ENCODE peak calls at places on chromosomes 11 and 22, in eight cellular contexts. W is breast epithelium, Q is choroid plexus epithelial cell, B is mammary epithelial cell, V is fibroblast of pulmonary artery, X is brain microvascular endothelial cell, M is fibroblast of mammary gland, F is PC-9. H is an unnamed sample.

GRCh38 chr11:35598254-35599125 is 19.8 kb upstream of the FJX1 start:
- DNase-seq in W (no peak), Q (no peak), B (peak; percentile 96), V (peak; percentile 60), X (no peak), M (no peak), F (no peak), H (peak; percentile 65)

GRCh38 chr22:21012446-21013407 is 2.2 kb upstream of the P2RX6 start:
- DNase-seq in W (no peak), Q (no peak), B (no peak), V (no peak), X (no peak), M (no peak), F (no peak), H (no peak)

GRCh38 chr11:74754507-74755255 is 6.0 kb downstream of the RNF169 start:
- DNase-seq in W (no peak), Q (peak; percentile 86), B (peak; percentile 91), V (peak; percentile 83), X (peak; percentile 53), M (peak; percentile 92), F (peak; percentile 31), H (peak; percentile 91)

GRCh38 chr11:82229346-82229745 is 504.3 kb downstream of the FAM181B start:
- DNase-seq in W (no peak), Q (peak; percentile 65), B (peak; percentile 2), V (peak; percentile 22), X (peak; percentile 18), M (peak; percentile 28), F (no peak), H (peak; percentile 47)

GRCh38 chr22:41935015-41935908 is 8.7 kb upstream of the TNFRSF13C start:
- DNase-seq in W (no peak), Q (no peak), B (no peak), V (no peak), X (no peak), M (no peak), F (no peak), H (no peak)

GRCh38 chr11:1852885-1853284 is at the start of gene LSP1:
- DNase-seq in W (no peak), Q (no peak), B (no peak), V (no peak), X (no peak), M (no peak), F (no peak), H (no peak)

GRCh38 chr11:115580927-115581680 is 76.9 kb upstream of the CADM1 start:
- DNase-seq in W (no peak), Q (no peak), B (peak; percentile 9), V (no peak), X (no peak), M (no peak), F (no peak), H (no peak)

GRCh38 chr11:35338928-35339327 is 80.4 kb downstream of the SLC1A2 start:
- DNase-seq in W (no peak), Q (no peak), B (no peak), V (no peak), X (no peak), M (peak; percentile 28), F (no peak), H (peak; percentile 8)

GRCh38 chr22:17881366-17881765 is 107.1 kb upstream of the BID start:
- DNase-seq in W (no peak), Q (no peak), B (no peak), V (no peak), X (no peak), M (no peak), F (no peak), H (no peak)

GRCh38 chr11:129785383-129786111 is 30.1 kb upstream of the TMEM45B start:
- DNase-seq in W (no peak), Q (peak; percentile 33), B (peak; percentile 31), V (peak; percentile 49), X (no peak), M (peak; percentile 16), F (no peak), H (peak; percentile 53)

GRCh38 chr11:71201231-71201630 is 51.1 kb downstream of the SHANK2 start:
- DNase-seq in W (no peak), Q (no peak), B (no peak), V (no peak), X (no peak), M (no peak), F (no peak), H (no peak)

GRCh38 chr11:96301818-96302217 is 41.2 kb downstream of the MAML2 start:
- DNase-seq in W (no peak), Q (no peak), B (no peak), V (no peak), X (no peak), M (no peak), F (no peak), H (no peak)

GRCh38 chr11:86292912-86293606 is 9.0 kb upstream of the HIKESHI start:
- DNase-seq in W (no peak), Q (no peak), B (no peak), V (no peak), X (no peak), M (no peak), F (no peak), H (no peak)

GRCh38 chr11:131465746-131466145 is 95.3 kb downstream of the NTM start:
- DNase-seq in W (no peak), Q (no peak), B (no peak), V (no peak), X (no peak), M (no peak), F (no peak), H (no peak)

GRCh38 chr11:69560141-69560790 is 78.8 kb downstream of the LINC01488 start:
- DNase-seq in W (no peak), Q (no peak), B (no peak), V (no peak), X (no peak), M (no peak), F (no peak), H (no peak)

GRCh38 chr22:49301398-49302149 is 526.1 kb downstream of the BRD1 start:
- DNase-seq in W (peak; percentile 39), Q (no peak), B (no peak), V (no peak), X (no peak), M (no peak), F (no peak), H (no peak)

GRCh38 chr11:59284773-59285129 is 72.0 kb upstream of the MPEG1 start:
- DNase-seq in W (no peak), Q (no peak), B (no peak), V (no peak), X (no peak), M (no peak), F (no peak), H (no peak)

GRCh38 chr11:59281177-59281576 is 68.5 kb upstream of the MPEG1 start:
- DNase-seq in W (no peak), Q (no peak), B (no peak), V (no peak), X (no peak), M (no peak), F (no peak), H (no peak)

GRCh38 chr11:59283311-59283710 is 70.6 kb upstream of the MPEG1 start:
- DNase-seq in W (no peak), Q (no peak), B (no peak), V (no peak), X (no peak), M (no peak), F (no peak), H (no peak)

GRCh38 chr11:59285716-59286260 is 72.9 kb upstream of the OR5AN1 start:
- DNase-seq in W (no peak), Q (peak; percentile 1), B (no peak), V (no peak), X (no peak), M (no peak), F (no peak), H (no peak)

DNA sequence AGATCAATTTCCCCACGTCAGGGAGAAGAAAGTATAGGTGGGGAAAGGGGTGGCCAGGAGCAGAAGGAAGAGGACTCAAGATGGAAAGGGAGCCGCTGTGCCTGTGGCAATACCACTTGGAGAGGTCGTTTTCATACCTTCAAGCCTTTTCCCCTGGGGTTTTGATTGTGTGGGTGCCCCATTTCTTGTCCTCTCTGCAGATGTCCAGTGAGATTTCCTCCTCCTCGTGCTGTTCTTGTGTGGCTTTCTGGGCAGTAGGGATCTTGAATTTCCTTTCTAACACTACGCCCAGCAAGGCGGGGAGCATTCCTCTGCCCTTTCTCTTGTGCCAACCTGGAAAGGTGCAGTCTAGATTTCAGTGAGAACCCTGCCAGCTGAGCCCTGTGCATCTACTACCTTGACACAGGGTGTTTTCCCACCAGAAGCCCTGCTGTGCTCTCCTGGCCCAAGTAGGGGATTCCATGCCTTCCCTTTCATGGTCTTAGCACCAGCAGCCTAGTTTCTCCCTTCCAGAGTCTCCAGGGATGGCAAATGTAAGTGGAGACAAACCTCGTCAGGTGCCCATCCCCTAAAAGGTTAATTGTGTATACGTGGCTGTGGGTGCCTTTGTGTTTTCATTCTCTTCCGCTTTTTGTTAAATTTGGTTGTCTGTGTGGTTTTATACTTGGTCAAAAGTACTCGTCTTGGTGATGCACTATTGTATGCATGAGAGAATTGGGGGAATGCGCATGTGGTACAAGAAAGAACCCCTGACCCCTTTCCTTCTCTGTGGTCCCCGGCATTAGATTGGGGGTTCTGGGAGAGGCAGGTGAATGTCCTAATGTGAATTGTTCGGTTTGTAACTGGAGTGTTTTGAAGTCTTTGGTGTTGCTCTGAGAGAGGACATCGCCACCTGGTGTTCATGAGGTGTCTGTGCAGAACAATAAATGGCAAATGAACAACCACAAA is 71.4 kb upstream of the MPEG1 start:
- DNase-seq in W (no peak), Q (peak; percentile 72), B (peak; percentile 31), V (peak; percentile 69), X (peak; percentile 55), M (peak; percentile 60), F (peak; percentile 37), H (peak; percentile 63)
- H3K4me3 ChIP-seq in W (no peak overlapping the region), Q (no peak overlapping the region), B (no peak overlapping the region), V (no peak overlapping the region), X (no peak overlapping the region), M (no peak overlapping the region), F (no peak overlapping the region), H (no peak overlapping the region)

GRCh38 chr11:119536801-119537200 is 113.8 kb upstream of the THY1 start:
- DNase-seq in W (peak; percentile 6), Q (no peak), B (no peak), V (no peak), X (no peak), M (no peak), F (no peak), H (no peak)
- TF ChIP-seq CTCF in W (no peak), Q (peak; percentile 3), B (no peak), V (no peak), X (peak; percentile 22), M (no peak), F (no peak), H (no peak)

GRCh38 chr22:32644252-32645100 is 157.0 kb upstream of the TIMP3 start:
- DNase-seq in W (peak; percentile 76), Q (peak; percentile 78), B (peak; percentile 93), V (peak; percentile 64), X (peak; percentile 25), M (no peak), F (peak; percentile 55), H (peak; percentile 97)
- H3K4me3 ChIP-seq in W (no peak overlapping the region), Q (no peak overlapping the region), B (no peak overlapping the region), V (no peak overlapping the region), X (no peak overlapping the region), M (no peak overlapping the region), F (peak overlapping the region; percentile 1), H (no peak overlapping the region)

DNA sequence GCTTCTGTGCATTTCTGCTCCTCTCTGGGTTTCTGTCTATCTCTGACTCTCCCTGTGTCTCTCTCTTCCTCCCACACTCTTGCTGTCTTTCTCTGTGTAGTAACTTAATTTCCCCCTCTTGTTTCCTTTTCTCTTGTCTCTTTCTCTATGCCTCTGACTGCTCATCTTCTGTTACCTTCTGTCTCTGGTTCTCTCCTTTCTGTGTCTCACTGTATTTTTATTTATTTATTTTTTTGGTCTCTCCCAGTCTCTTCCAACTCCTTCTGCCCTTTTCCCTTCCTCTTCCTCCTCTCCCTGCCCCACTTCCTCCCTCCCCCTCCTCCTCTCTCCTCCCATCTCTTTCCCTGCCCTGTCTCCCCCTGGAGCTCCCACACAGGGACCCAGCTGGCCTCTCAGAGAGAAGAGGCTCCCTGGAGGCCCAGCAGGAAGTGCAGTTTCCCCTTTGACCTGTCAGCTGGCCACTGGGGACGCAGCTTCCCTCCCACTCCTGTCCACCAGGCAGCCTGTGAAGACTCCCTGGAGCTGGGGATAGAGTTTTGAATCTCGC is 38.3 kb upstream of the MYH9 start:
- DNase-seq in W (no peak), Q (peak; percentile 59), B (no peak), V (peak; percentile 66), X (no peak), M (peak; percentile 45), F (no peak), H (no peak)
- TF ChIP-seq CTCF in W (no peak), Q (no peak), B (no peak), V (no peak), X (peak; percentile 26), M (no peak), F (no peak), H (no peak)